ENCODE peak calls at places on chromosomes 5 and 9, in six cellular contexts. N, X, D, E, T and Y are unnamed samples.

GRCh38 chr9:27505744-27506161 is 18.3 kb upstream of the IFNK start:
- DNase-seq in N (no peak), X (no peak), D (no peak), E (no peak), T (no peak), Y (no peak)

GRCh38 chr5:174505621-174506020 is 218.8 kb upstream of the MSX2 start:
- DNase-seq in N (no peak), X (no peak), D (no peak), E (no peak), T (no peak), Y (no peak)

GRCh38 chr5:110851357-110851756 is 112.5 kb downstream of the SLC25A46 start:
- DNase-seq in N (no peak), X (no peak), D (no peak), E (no peak), T (no peak), Y (no peak)

GRCh38 chr9:20022410-20022809 is 233.6 kb upstream of the SLC24A2 start:
- DNase-seq in N (no peak), X (no peak), D (no peak), E (no peak), T (no peak), Y (no peak)

GRCh38 chr9:135015565-135015964 is 71.9 kb upstream of the OLFM1 start:
- DNase-seq in N (no peak), X (no peak), D (no peak), E (no peak), T (no peak), Y (no peak)

GRCh38 chr9:21965401-21965951 is 28.7 kb downstream of the CDKN2A start:
- DNase-seq in N (peak; percentile 71), X (no peak), D (peak; percentile 44), E (peak; percentile 79), T (peak; percentile 74), Y (no peak)

GRCh38 chr9:109381011-109381729 is 60.3 kb upstream of the EPB41L4B start:
- DNase-seq in N (no peak), X (no peak), D (no peak), E (no peak), T (no peak), Y (no peak)

GRCh38 chr5:178322736-178323540 is 90.3 kb upstream of the PHYKPL start:
- DNase-seq in N (no peak), X (no peak), D (no peak), E (no peak), T (no peak), Y (no peak)

GRCh38 chr5:169331292-169331852 is 30.4 kb upstream of the SLIT3 start:
- DNase-seq in N (no peak), X (no peak), D (no peak), E (no peak), T (no peak), Y (no peak)

GRCh38 chr5:56215019-56215830 is 17.9 kb downstream of the ANKRD55 start:
- DNase-seq in N (no peak), X (no peak), D (no peak), E (no peak), T (no peak), Y (no peak)

GRCh38 chr9:80320480-80320879 is 748.7 kb downstream of the TLE4 start:
- DNase-seq in N (no peak), X (no peak), D (no peak), E (no peak), T (no peak), Y (no peak)

GRCh38 chr9:137488330-137488653 is 29.2 kb upstream of the NSMF start:
- DNase-seq in N (no peak), X (no peak), D (no peak), E (peak; percentile 55), T (no peak), Y (peak; percentile 92)

GRCh38 chr5:94908889-94909480 is 290.5 kb downstream of the SLF1 start:
- DNase-seq in N (peak; percentile 55), X (no peak), D (no peak), E (peak; percentile 27), T (peak; percentile 50), Y (peak; percentile 58)

GRCh38 chr5:125148706-125149105 is 402.3 kb upstream of the ZNF608 start:
- DNase-seq in N (no peak), X (no peak), D (no peak), E (no peak), T (no peak), Y (no peak)

GRCh38 chr5:176616520-176616919 is 6.6 kb upstream of the GPRIN1 start:
- DNase-seq in N (no peak), X (no peak), D (no peak), E (no peak), T (no peak), Y (no peak)

GRCh38 chr9:79686381-79687130 is 114.8 kb downstream of the TLE4 start:
- DNase-seq in N (no peak), X (no peak), D (no peak), E (no peak), T (no peak), Y (no peak)

GRCh38 chr9:107624216-107624948 is 134.8 kb upstream of the KLF4 start:
- DNase-seq in N (no peak), X (no peak), D (no peak), E (no peak), T (no peak), Y (no peak)

GRCh38 chr9:136747161-136748060 is 914 bp downstream of the LCN6 start:
- DNase-seq in N (no peak), X (no peak), D (no peak), E (no peak), T (no peak), Y (no peak)

GRCh38 chr9:91837982-91838731 is 111.9 kb downstream of the ROR2 start:
- DNase-seq in N (peak; percentile 6), X (no peak), D (no peak), E (peak; percentile 57), T (no peak), Y (peak; percentile 87)

GRCh38 chr9:77011973-77012817 is 7.3 kb upstream of the FOXB2 start:
- DNase-seq in N (peak; percentile 11), X (no peak), D (peak; percentile 76), E (peak; percentile 85), T (peak; percentile 47), Y (peak; percentile 76)

GRCh38 chr9:137224850-137225694 is at the start of gene CYSRT1:
- DNase-seq in N (no peak), X (no peak), D (no peak), E (no peak), T (peak; percentile 97), Y (no peak)

GRCh38 chr5:34656001-34656699 is at the start of gene RAI14:
- DNase-seq in N (peak; percentile 36), X (peak; percentile 6), D (peak; percentile 17), E (peak; percentile 74), T (no peak), Y (peak; percentile 73)

GRCh38 chr5:156411131-156411727 is 84.3 kb downstream of the SGCD start:
- DNase-seq in N (peak; percentile 5), X (no peak), D (no peak), E (no peak), T (no peak), Y (no peak)

GRCh38 chr5:75052461-75053285 is at the start of gene GCNT4:
- DNase-seq in N (peak; percentile 19), X (peak; percentile 23), D (peak; percentile 26), E (peak; percentile 78), T (peak; percentile 58), Y (peak; percentile 44)

GRCh38 chr5:45677524-45677923 is 18.7 kb downstream of the HCN1 start:
- DNase-seq in N (no peak), X (no peak), D (no peak), E (no peak), T (no peak), Y (no peak)

GRCh38 chr5:50709471-50709870 is 43.0 kb downstream of the PARP8 start:
- DNase-seq in N (no peak), X (no peak), D (no peak), E (no peak), T (no peak), Y (no peak)